ENCODE peak calls at places on chromosomes 4 and X, in four cellular contexts. D, Q, X and N are unnamed samples.

GRCh38 chr4:11614426-11614825 is 185.7 kb upstream of the HS3ST1 start:
- DNase-seq in X (no peak), D (no peak), Q (peak), N (no peak)

GRCh38 chrX:13165747-13166146 is 121.3 kb upstream of the FAM9C start:
- DNase-seq in Q (no peak), X (no peak), D (no peak), N (no peak)

GRCh38 chrX:132488819-132489255 is at the start of gene MBNL3:
- DNase-seq in Q (peak), X (peak), D (peak), N (no peak)

GRCh38 chr4:25928956-25929336 is 14.9 kb downstream of the SMIM20 start:
- DNase-seq in Q (peak), D (no peak), X (no peak), N (no peak)

GRCh38 chrX:64975491-64975890 is 759 bp downstream of the ZC4H2 start:
- DNase-seq in Q (no peak), D (peak), X (peak), N (peak)

GRCh38 chr4:162274354-162274753 is 110.6 kb upstream of the FSTL5 start:
- DNase-seq in X (no peak), D (peak), Q (no peak), N (no peak)

GRCh38 chrX:66751136-66751782 is 112.4 kb upstream of the EDA2R start:
- DNase-seq in X (no peak), Q (no peak), D (no peak), N (no peak)

GRCh38 chr4:147638942-147639341 is 21.7 kb downstream of the TMEM184C start:
- DNase-seq in D (no peak), X (no peak), Q (peak), N (no peak)

GRCh38 chrX:11427082-11428033 is 134.1 kb downstream of the AMELX start:
- DNase-seq in Q (no peak), X (peak), D (peak), N (peak)

GRCh38 chrX:141201962-141202361 is 25.0 kb upstream of the LDOC1 start:
- DNase-seq in X (no peak), D (no peak), Q (no peak), N (no peak)

GRCh38 chr4:80185787-80186548 is 11.3 kb upstream of the PRDM8 start:
- DNase-seq in X (peak), D (no peak), Q (peak), N (no peak)

GRCh38 chr4:15729910-15730533 is 27.2 kb downstream of the BST1 start:
- DNase-seq in X (peak), D (no peak), Q (peak), N (peak)

GRCh38 chr4:118797558-118798142 is 38.3 kb downstream of the SEC24D start:
- DNase-seq in D (no peak), X (no peak), Q (peak), N (no peak)

GRCh38 chr4:159787901-159788300 is 685.0 kb downstream of the RAPGEF2 start:
- DNase-seq in Q (no peak), D (no peak), X (no peak), N (no peak)

GRCh38 chrX:35841872-35842271 is 43.7 kb downstream of the MAGEB16 start:
- DNase-seq in D (no peak), X (no peak), Q (no peak), N (no peak)

GRCh38 chrX:13476384-13476783 is 93.0 kb upstream of the EGFL6 start:
- DNase-seq in D (no peak), Q (no peak), X (no peak), N (no peak)

GRCh38 chr4:36051634-36052033 is 192.7 kb downstream of the ARAP2 start:
- DNase-seq in Q (no peak), X (no peak), D (no peak), N (no peak)

GRCh38 chr4:181959121-181959520 is 284.1 kb upstream of the TENM3 start:
- DNase-seq in Q (peak), D (no peak), X (peak), N (no peak)

GRCh38 chr4:4792516-4792915 is 66.9 kb upstream of the MSX1 start:
- DNase-seq in Q (peak), X (no peak), D (no peak), N (no peak)

GRCh38 chr4:53508446-53508845 is 82.8 kb downstream of the LNX1 start:
- DNase-seq in D (no peak), X (no peak), Q (peak), N (no peak)

GRCh38 chr4:52645315-52645714 is 13.8 kb downstream of the USP46 start:
- DNase-seq in Q (no peak), X (no peak), D (no peak), N (no peak)

GRCh38 chr4:154076921-154077320 is 288.0 kb upstream of the SFRP2 start:
- DNase-seq in X (no peak), D (no peak), Q (no peak), N (no peak)

GRCh38 chrX:21993265-21993664 is 38.9 kb upstream of the PHEX start:
- DNase-seq in D (peak), X (no peak), Q (no peak), N (no peak)

GRCh38 chr4:123846627-123847026 is 450.0 kb downstream of the SPRY1 start:
- DNase-seq in Q (no peak), X (no peak), D (no peak), N (no peak)

GRCh38 chr4:153467154-153467896 is 1.2 kb downstream of the TMEM131L start:
- DNase-seq in Q (no peak), D (peak), X (peak), N (peak)

GRCh38 chrX:101051153-101051548 is 760 bp downstream of the TRMT2B start:
- DNase-seq in D (no peak), Q (no peak), X (no peak), N (peak)

GRCh38 chr4:182140547-182140946 is 102.7 kb upstream of the TENM3 start:
- DNase-seq in X (no peak), D (no peak), Q (no peak), N (no peak)

GRCh38 chr4:152680988-152681731 is 1.4 kb upstream of the TMEM154 start:
- DNase-seq in D (no peak), X (no peak), Q (peak), N (no peak)

GRCh38 chrX:2748171-2748814 is 3.5 kb upstream of the XG start:
- DNase-seq in Q (no peak), D (no peak), X (no peak), N (no peak)

GRCh38 chr4:19675172-19675811 is 576.4 kb upstream of the SLIT2 start:
- DNase-seq in D (peak), Q (peak), X (no peak), N (no peak)

GRCh38 chrX:103215768-103216085 is 819 bp downstream of the BEX4 start:
- DNase-seq in Q (no peak), D (peak), X (no peak), N (no peak)